ENCODE peak calls at places on chromosomes 4 and X, in eight cellular contexts. B is EH; G is NCI-H774; M is Caki2; T is stimulated activated CD8-positive, alpha-beta memory T cell treated with anti-CD3 and anti-CD28 coated beads, Interleukin-15, amount 100 ng/mL, for 48 hours; Z is naive thymus-derived CD4-positive, alpha-beta T cell; X is neuronal stem cell; P is stimulated activated naive CD4-positive, alpha-beta T cell treated with Interleukin-2 at 50 U/mL for 16 hours. R is an unnamed sample.

GRCh38 chr4:159242427-159242826 is 139.5 kb downstream of the RAPGEF2 start:
- DNase-seq in B (no peak), G (no peak), M (no peak), T (no peak), Z (no peak), X (no peak), P (no peak), R (no peak)

GRCh38 chr4:85152490-85152889 is 186.0 kb upstream of the WDFY3 start:
- DNase-seq in B (no peak), G (no peak), M (no peak), T (no peak), Z (no peak), X (no peak), P (no peak), R (no peak)

GRCh38 chr4:1628892-1629703 is 55.0 kb downstream of the FAM53A start:
- DNase-seq in B (peak; percentile 50), G (peak; percentile 10), M (peak; percentile 16), T (peak; percentile 18), Z (peak; percentile 47), X (peak; percentile 65), P (peak; percentile 49), R (no peak)

GRCh38 chr4:78601013-78601412 is 49.4 kb downstream of the ANXA3 start:
- DNase-seq in B (no peak), G (no peak), M (no peak), T (no peak), Z (no peak), X (no peak), P (no peak), R (no peak)

GRCh38 chrX:119784747-119785446 is 6.5 kb downstream of the RPL39 start:
- DNase-seq in B (peak; percentile 45), G (no peak), M (no peak), T (no peak), Z (peak; percentile 23), X (no peak), P (peak; percentile 29), R (no peak)

GRCh38 chr4:84971319-84971932 is 4.9 kb upstream of the WDFY3 start:
- DNase-seq in B (peak; percentile 67), G (no peak), M (no peak), T (no peak), Z (no peak), X (no peak), P (no peak), R (no peak)

GRCh38 chrX:46326161-46326560 is 219.1 kb downstream of the ZNF674 start:
- DNase-seq in B (peak; percentile 50), G (no peak), M (no peak), T (no peak), Z (no peak), X (no peak), P (no peak), R (no peak)

GRCh38 chr4:182328505-182328904 is 85.3 kb downstream of the TENM3 start:
- DNase-seq in B (no peak), G (no peak), M (no peak), T (no peak), Z (no peak), X (no peak), P (no peak), R (no peak)

GRCh38 chr4:10701702-10702460 is 17.3 kb upstream of the CLNK start:
- DNase-seq in B (no peak), G (no peak), M (no peak), T (no peak), Z (no peak), X (no peak), P (no peak), R (no peak)

GRCh38 chr4:4942658-4943057 is 76.6 kb downstream of the CYTL1 start:
- DNase-seq in B (no peak), G (no peak), M (no peak), T (no peak), Z (no peak), X (no peak), P (no peak), R (no peak)

GRCh38 chr4:154738426-154738825 is 5.4 kb upstream of the LRAT start:
- DNase-seq in B (no peak), G (no peak), M (no peak), T (no peak), Z (no peak), X (no peak), P (no peak), R (peak; percentile 67)

GRCh38 chrX:147899715-147900114 is 12.0 kb upstream of the FMR1 start:
- DNase-seq in B (no peak), G (no peak), M (no peak), T (no peak), Z (no peak), X (no peak), P (no peak), R (no peak)

GRCh38 chr4:98564847-98565246 is 93.6 kb downstream of the TSPAN5 start:
- DNase-seq in B (no peak), G (no peak), M (no peak), T (no peak), Z (no peak), X (no peak), P (no peak), R (no peak)

GRCh38 chr4:121164291-121164690 is at the start of gene TNIP3:
- DNase-seq in B (peak; percentile 44), G (no peak), M (no peak), T (no peak), Z (no peak), X (no peak), P (no peak), R (no peak)

GRCh38 chrX:131621650-131622049 is 77.8 kb downstream of the OR13H1 start:
- DNase-seq in B (no peak), G (no peak), M (no peak), T (no peak), Z (no peak), X (no peak), P (no peak), R (no peak)